ENCODE peak calls at places on chromosome 22, in six cellular contexts. One of them, this sample, is unnamed.

GRCh38 chr22:29031236-29031982 is 30.2 kb downstream of the C22orf31 start:
- DNase-seq in heart right ventricle: peak
- DNase-seq in astrocyte of the spinal cord: peak
- DNase-seq in AG09309: peak
- DNase-seq in bronchial epithelial cell: peak
- DNase-seq in BJ: peak
- DNase-seq in this sample: peak

GRCh38 chr22:43881091-43882061 is 10.4 kb downstream of the PNPLA5 start:
- DNase-seq in AG09309: no peak
- DNase-seq in heart right ventricle: no peak
- DNase-seq in BJ: no peak
- DNase-seq in astrocyte of the spinal cord: no peak
- DNase-seq in bronchial epithelial cell: no peak
- DNase-seq in this sample: no peak

GRCh38 chr22:47865626-47866025 is 1103.2 kb downstream of the TBC1D22A start:
- DNase-seq in bronchial epithelial cell: peak
- DNase-seq in BJ: no peak
- DNase-seq in astrocyte of the spinal cord: no peak
- DNase-seq in heart right ventricle: no peak
- DNase-seq in AG09309: no peak
- DNase-seq in this sample: no peak

GRCh38 chr22:11042116-11042515 is 4485.9 kb upstream of the OR11H1 start:
- DNase-seq in astrocyte of the spinal cord: no peak
- DNase-seq in BJ: no peak
- DNase-seq in bronchial epithelial cell: no peak
- DNase-seq in AG09309: no peak
- DNase-seq in heart right ventricle: no peak
- DNase-seq in this sample: no peak

GRCh38 chr22:23856721-23857605 is 712 bp upstream of the SLC2A11 start:
- DNase-seq in AG09309: no peak
- DNase-seq in astrocyte of the spinal cord: peak
- DNase-seq in heart right ventricle: peak
- DNase-seq in BJ: peak
- DNase-seq in bronchial epithelial cell: peak
- DNase-seq in this sample: no peak

GRCh38 chr22:19869497-19870152 is 15.0 kb upstream of the GNB1L start:
- DNase-seq in bronchial epithelial cell: no peak
- DNase-seq in BJ: no peak
- DNase-seq in AG09309: no peak
- DNase-seq in astrocyte of the spinal cord: no peak
- DNase-seq in heart right ventricle: no peak
- DNase-seq in this sample: no peak

GRCh38 chr22:33756508-33756949 is 163.7 kb downstream of the LARGE1 start:
- DNase-seq in AG09309: no peak
- DNase-seq in astrocyte of the spinal cord: no peak
- DNase-seq in BJ: no peak
- DNase-seq in bronchial epithelial cell: no peak
- DNase-seq in heart right ventricle: peak
- DNase-seq in this sample: no peak

GRCh38 chr22:38901111-38901641 is 29.2 kb upstream of the CBX6 start:
- DNase-seq in astrocyte of the spinal cord: no peak
- DNase-seq in heart right ventricle: no peak
- DNase-seq in bronchial epithelial cell: no peak
- DNase-seq in AG09309: no peak
- DNase-seq in BJ: no peak
- DNase-seq in this sample: no peak

GRCh38 chr22:38505595-38506117 is 455 bp downstream of the DDX17 start:
- DNase-seq in BJ: no peak
- DNase-seq in astrocyte of the spinal cord: peak
- DNase-seq in bronchial epithelial cell: no peak
- DNase-seq in heart right ventricle: peak
- DNase-seq in AG09309: no peak
- DNase-seq in this sample: peak

GRCh38 chr22:48636746-48637145 is 1190.9 kb downstream of the BRD1 start:
- DNase-seq in BJ: no peak
- DNase-seq in heart right ventricle: no peak
- DNase-seq in astrocyte of the spinal cord: no peak
- DNase-seq in bronchial epithelial cell: no peak
- DNase-seq in AG09309: no peak
- DNase-seq in this sample: no peak

GRCh38 chr22:42814215-42814614 is 42.9 kb downstream of the ARFGAP3 start:
- DNase-seq in BJ: no peak
- DNase-seq in bronchial epithelial cell: no peak
- DNase-seq in heart right ventricle: no peak
- DNase-seq in astrocyte of the spinal cord: no peak
- DNase-seq in AG09309: no peak
- DNase-seq in this sample: no peak

GRCh38 chr22:23104109-23104971 is 34.0 kb downstream of the GNAZ start:
- DNase-seq in heart right ventricle: no peak
- DNase-seq in astrocyte of the spinal cord: no peak
- DNase-seq in AG09309: no peak
- DNase-seq in bronchial epithelial cell: no peak
- DNase-seq in BJ: no peak
- DNase-seq in this sample: no peak

GRCh38 chr22:41308544-41308947 is 7.2 kb downstream of the ZC3H7B start:
- DNase-seq in heart right ventricle: no peak
- DNase-seq in AG09309: no peak
- DNase-seq in BJ: no peak
- DNase-seq in astrocyte of the spinal cord: no peak
- DNase-seq in bronchial epithelial cell: no peak
- DNase-seq in this sample: no peak

GRCh38 chr22:40323681-40324083 is 22.6 kb upstream of the ADSL start:
- DNase-seq in heart right ventricle: no peak
- DNase-seq in BJ: no peak
- DNase-seq in astrocyte of the spinal cord: no peak
- DNase-seq in bronchial epithelial cell: no peak
- DNase-seq in AG09309: no peak
- DNase-seq in this sample: no peak

GRCh38 chr22:22235564-22235963 is 9.0 kb upstream of the VPREB1 start:
- DNase-seq in BJ: no peak
- DNase-seq in heart right ventricle: no peak
- DNase-seq in astrocyte of the spinal cord: no peak
- DNase-seq in bronchial epithelial cell: peak
- DNase-seq in AG09309: no peak
- DNase-seq in this sample: no peak

GRCh38 chr22:25745341-25746011 is 3.5 kb downstream of the MYO18B start:
- DNase-seq in heart right ventricle: no peak
- DNase-seq in BJ: peak
- DNase-seq in bronchial epithelial cell: peak
- DNase-seq in astrocyte of the spinal cord: peak
- DNase-seq in AG09309: peak
- DNase-seq in this sample: no peak

GRCh38 chr22:23826510-23827350 is 12.1 kb downstream of the DERL3 start:
- DNase-seq in astrocyte of the spinal cord: peak
- DNase-seq in AG09309: no peak
- DNase-seq in heart right ventricle: no peak
- DNase-seq in bronchial epithelial cell: no peak
- DNase-seq in BJ: peak
- DNase-seq in this sample: no peak

GRCh38 chr22:32476804-32477203 is 2.2 kb downstream of the FBXO7 start:
- DNase-seq in AG09309: no peak
- DNase-seq in astrocyte of the spinal cord: no peak
- DNase-seq in BJ: no peak
- DNase-seq in heart right ventricle: no peak
- DNase-seq in bronchial epithelial cell: no peak
- DNase-seq in this sample: no peak

GRCh38 chr22:32474635-32475427 is at the start of gene FBXO7:
- DNase-seq in BJ: peak
- DNase-seq in heart right ventricle: peak
- DNase-seq in AG09309: peak
- DNase-seq in bronchial epithelial cell: peak
- DNase-seq in astrocyte of the spinal cord: peak
- DNase-seq in this sample: peak

GRCh38 chr22:32476286-32476685 is 1.7 kb downstream of the FBXO7 start:
- DNase-seq in AG09309: no peak
- DNase-seq in astrocyte of the spinal cord: no peak
- DNase-seq in bronchial epithelial cell: no peak
- DNase-seq in heart right ventricle: no peak
- DNase-seq in BJ: no peak
- DNase-seq in this sample: no peak

GRCh38 chr22:32475428-32476010 is 908 bp downstream of the FBXO7 start:
- DNase-seq in AG09309: peak
- DNase-seq in heart right ventricle: peak
- DNase-seq in astrocyte of the spinal cord: peak
- DNase-seq in bronchial epithelial cell: peak
- DNase-seq in BJ: no peak
- DNase-seq in this sample: peak

GRCh38 chr22:32473388-32473952 is 1.1 kb upstream of the FBXO7 start:
- DNase-seq in astrocyte of the spinal cord: peak
- DNase-seq in AG09309: peak
- DNase-seq in bronchial epithelial cell: peak
- DNase-seq in BJ: no peak
- DNase-seq in heart right ventricle: peak
- DNase-seq in this sample: peak
- H3K4me3 ChIP-seq in astrocyte of the spinal cord: no peak
- H3K4me3 ChIP-seq in AG09309: no peak
- H3K4me3 ChIP-seq in bronchial epithelial cell: no peak
- H3K4me3 ChIP-seq in BJ: peak
- H3K4me3 ChIP-seq in heart right ventricle: peak
- H3K4me3 ChIP-seq in this sample: peak

GRCh38 chr22:46534177-46534776 is 3.1 kb downstream of the CELSR1 start:
- DNase-seq in astrocyte of the spinal cord: no peak
- DNase-seq in heart right ventricle: no peak
- DNase-seq in AG09309: no peak
- DNase-seq in bronchial epithelial cell: no peak
- DNase-seq in BJ: no peak
- DNase-seq in this sample: no peak

GRCh38 chr22:46537221-46537945 is at the start of gene CELSR1:
- DNase-seq in astrocyte of the spinal cord: no peak
- DNase-seq in bronchial epithelial cell: peak
- DNase-seq in BJ: no peak
- DNase-seq in heart right ventricle: no peak
- DNase-seq in AG09309: no peak
- DNase-seq in this sample: no peak

GRCh38 chr22:46534901-46535630 is 2.4 kb downstream of the CELSR1 start:
- DNase-seq in bronchial epithelial cell: no peak
- DNase-seq in BJ: no peak
- DNase-seq in astrocyte of the spinal cord: no peak
- DNase-seq in heart right ventricle: no peak
- DNase-seq in AG09309: no peak
- DNase-seq in this sample: no peak

GRCh38 chr22:46537946-46538815 is 761 bp upstream of the CELSR1 start:
- DNase-seq in bronchial epithelial cell: peak
- DNase-seq in BJ: no peak
- DNase-seq in astrocyte of the spinal cord: peak
- DNase-seq in AG09309: no peak
- DNase-seq in heart right ventricle: no peak
- DNase-seq in this sample: no peak

GRCh38 chr22:46535876-46536558 is 1.4 kb downstream of the CELSR1 start:
- DNase-seq in BJ: no peak
- DNase-seq in astrocyte of the spinal cord: no peak
- DNase-seq in AG09309: no peak
- DNase-seq in bronchial epithelial cell: no peak
- DNase-seq in heart right ventricle: no peak
- DNase-seq in this sample: no peak
- H3K4me3 ChIP-seq in BJ: no peak
- H3K4me3 ChIP-seq in astrocyte of the spinal cord: no peak
- H3K4me3 ChIP-seq in AG09309: no peak
- H3K4me3 ChIP-seq in bronchial epithelial cell: peak
- H3K4me3 ChIP-seq in heart right ventricle: no peak
- H3K4me3 ChIP-seq in this sample: no peak

GRCh38 chr22:18111759-18112330 is 1.2 kb downstream of the TUBA8 start:
- DNase-seq in AG09309: no peak
- DNase-seq in heart right ventricle: peak
- DNase-seq in BJ: no peak
- DNase-seq in bronchial epithelial cell: no peak
- DNase-seq in astrocyte of the spinal cord: no peak
- DNase-seq in this sample: no peak
- H3K4me3 ChIP-seq in AG09309: no peak
- H3K4me3 ChIP-seq in heart right ventricle: peak
- H3K4me3 ChIP-seq in BJ: no peak
- H3K4me3 ChIP-seq in bronchial epithelial cell: no peak
- H3K4me3 ChIP-seq in astrocyte of the spinal cord: no peak
- H3K4me3 ChIP-seq in this sample: no peak

DNA sequence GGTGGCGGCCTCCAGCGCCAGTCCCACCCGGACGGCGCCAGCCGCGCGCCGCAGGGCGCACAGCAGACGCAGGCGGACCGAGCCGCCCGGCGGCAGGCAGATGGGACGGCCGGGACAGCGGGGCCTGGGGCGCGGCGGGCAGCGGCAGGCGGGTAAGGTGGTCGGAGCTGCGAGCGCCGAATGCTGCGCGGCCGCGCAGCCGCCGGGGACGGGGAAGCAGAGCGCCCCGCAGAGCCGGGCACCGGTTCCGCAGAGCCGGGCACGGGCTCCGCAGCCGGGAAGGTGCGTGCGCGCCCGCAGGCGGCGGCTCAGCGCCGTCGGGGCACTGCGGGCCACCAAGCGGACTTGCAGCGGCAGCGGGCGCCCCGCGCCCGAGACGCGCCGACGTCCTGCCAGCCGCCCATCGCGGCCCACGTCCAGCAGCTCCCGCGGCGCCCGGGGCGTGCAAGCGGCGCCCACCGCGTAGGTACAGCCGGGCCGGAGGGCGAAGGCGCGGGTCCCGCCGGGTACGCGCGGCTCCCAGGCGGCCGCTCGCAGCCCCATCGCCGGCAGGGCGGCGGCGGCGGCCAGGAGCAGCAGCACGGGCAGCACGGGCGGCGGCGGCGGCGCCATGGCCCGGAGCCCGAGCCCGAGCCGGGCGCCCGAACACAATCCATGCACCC is 730 bp downstream of the CELSR1 start:
- DNase-seq in BJ: no peak
- DNase-seq in bronchial epithelial cell: no peak
- DNase-seq in astrocyte of the spinal cord: no peak
- DNase-seq in AG09309: no peak
- DNase-seq in heart right ventricle: no peak
- DNase-seq in this sample: no peak
- H3K4me3 ChIP-seq in BJ: peak
- H3K4me3 ChIP-seq in bronchial epithelial cell: peak
- H3K4me3 ChIP-seq in astrocyte of the spinal cord: peak
- H3K4me3 ChIP-seq in AG09309: no peak
- H3K4me3 ChIP-seq in heart right ventricle: peak
- H3K4me3 ChIP-seq in this sample: no peak

GRCh38 chr22:50611341-50612060 is 10.9 kb downstream of the MAPK8IP2 start:
- DNase-seq in BJ: no peak
- DNase-seq in AG09309: no peak
- DNase-seq in astrocyte of the spinal cord: no peak
- DNase-seq in bronchial epithelial cell: no peak
- DNase-seq in heart right ventricle: no peak
- DNase-seq in this sample: no peak

GRCh38 chr22:50608996-50609395 is 8.4 kb downstream of the MAPK8IP2 start:
- DNase-seq in astrocyte of the spinal cord: no peak
- DNase-seq in AG09309: no peak
- DNase-seq in BJ: no peak
- DNase-seq in heart right ventricle: no peak
- DNase-seq in bronchial epithelial cell: no peak
- DNase-seq in this sample: no peak

GRCh38 chr22:50610041-50610451 is 9.5 kb downstream of the MAPK8IP2 start:
- DNase-seq in AG09309: no peak
- DNase-seq in astrocyte of the spinal cord: no peak
- DNase-seq in BJ: no peak
- DNase-seq in bronchial epithelial cell: no peak
- DNase-seq in heart right ventricle: no peak
- DNase-seq in this sample: no peak

GRCh38 chr22:50610581-50610980 is 10.0 kb downstream of the MAPK8IP2 start:
- DNase-seq in heart right ventricle: no peak
- DNase-seq in AG09309: no peak
- DNase-seq in bronchial epithelial cell: no peak
- DNase-seq in BJ: no peak
- DNase-seq in astrocyte of the spinal cord: no peak
- DNase-seq in this sample: no peak

GRCh38 chr22:50609599-50609998 is 9.0 kb downstream of the MAPK8IP2 start:
- DNase-seq in AG09309: no peak
- DNase-seq in astrocyte of the spinal cord: no peak
- DNase-seq in heart right ventricle: no peak
- DNase-seq in BJ: no peak
- DNase-seq in bronchial epithelial cell: no peak
- DNase-seq in this sample: no peak
- H3K4me3 ChIP-seq in AG09309: no peak
- H3K4me3 ChIP-seq in astrocyte of the spinal cord: no peak
- H3K4me3 ChIP-seq in heart right ventricle: no peak
- H3K4me3 ChIP-seq in BJ: no peak
- H3K4me3 ChIP-seq in bronchial epithelial cell: no peak
- H3K4me3 ChIP-seq in this sample: no peak

This sample was measured in MG63.